ENCODE peak calls at places on chromosomes 7 and 10, in nine cellular contexts. E is activated CD8-positive, alpha-beta memory T cell treated with anti-CD3 and anti-CD28 coated beads, Interleukin-2, amount 10 ng/mL, durations not matched to agents 7 days and 5 days; A is left ventricle myocardium superior; P is HCT116; N is activated naive CD8-positive, alpha-beta T cell treated with anti-CD3 and anti-CD28 coated beads, Interleukin-2, amount 10 ng/mL, durations not matched to agents 7 days and 5 days; F is CD4-positive, CD25-positive, alpha-beta regulatory T cell; J is esophagus mucosa; H is Right ventricle myocardium inferior; B is left lung. W is an unnamed sample.

GRCh38 chr10:1120146-1120695 is 64.0 kb downstream of the WDR37 start:
- ATAC-seq in E (no peak), A (no peak), P (no peak), N (no peak), F (no peak), J (no peak), H (no peak), B (no peak), W (no peak)

GRCh38 chr10:120926611-120927010 is 75.4 kb downstream of the WDR11 start:
- ATAC-seq in E (no peak), A (no peak), P (no peak), N (no peak), F (no peak), J (no peak), H (peak), B (peak), W (no peak)

GRCh38 chr10:17865351-17865750 is 56.2 kb downstream of the MRC1 start:
- ATAC-seq in E (no peak), A (no peak), P (no peak), N (no peak), F (no peak), J (no peak), H (no peak), B (no peak), W (no peak)

GRCh38 chr7:116198748-116199410 is 11.5 kb upstream of the TES start:
- ATAC-seq in E (no peak), A (no peak), P (no peak), N (no peak), F (no peak), J (no peak), H (no peak), B (no peak), W (no peak)

GRCh38 chr10:84224411-84225028 is 824 bp downstream of the LRIT2 start:
- ATAC-seq in E (no peak), A (no peak), P (no peak), N (no peak), F (no peak), J (no peak), H (no peak), B (no peak), W (no peak)

GRCh38 chr10:96138102-96138501 is 8.0 kb downstream of the ZNF518A start:
- ATAC-seq in E (peak), A (no peak), P (no peak), N (peak), F (no peak), J (no peak), H (no peak), B (no peak), W (no peak)

GRCh38 chr7:120858299-120858636 is 324 bp upstream of the TSPAN12 start:
- ATAC-seq in E (no peak), A (peak), P (no peak), N (no peak), F (no peak), J (peak), H (no peak), B (peak), W (peak)

GRCh38 chr10:102814456-102814871 is 22.7 kb downstream of the CYP17A1 start:
- ATAC-seq in E (no peak), A (peak), P (no peak), N (no peak), F (no peak), J (no peak), H (peak), B (peak), W (no peak)

GRCh38 chr10:67695555-67695954 is 440 bp downstream of the CTNNA3 start:
- ATAC-seq in E (no peak), A (peak), P (no peak), N (no peak), F (no peak), J (no peak), H (peak), B (no peak), W (no peak)

GRCh38 chr10:6755891-6756460 is 175.9 kb upstream of the PRKCQ start:
- ATAC-seq in E (no peak), A (no peak), P (no peak), N (no peak), F (peak), J (peak), H (no peak), B (no peak), W (no peak)

GRCh38 chr7:102897211-102897621 is 15.6 kb upstream of the LRRC17 start:
- ATAC-seq in E (no peak), A (no peak), P (no peak), N (no peak), F (no peak), J (no peak), H (no peak), B (no peak), W (no peak)

GRCh38 chr10:71234017-71234894 is 21.9 kb downstream of the UNC5B start:
- ATAC-seq in E (no peak), A (no peak), P (no peak), N (no peak), F (no peak), J (no peak), H (no peak), B (no peak), W (no peak)

GRCh38 chr7:128137096-128137655 is 103.9 kb upstream of the LEP start:
- ATAC-seq in E (no peak), A (no peak), P (no peak), N (no peak), F (no peak), J (no peak), H (no peak), B (peak), W (no peak)

GRCh38 chr7:129256221-129256620 is 31.4 kb downstream of the AHCYL2 start:
- ATAC-seq in E (no peak), A (no peak), P (no peak), N (no peak), F (no peak), J (no peak), H (no peak), B (no peak), W (no peak)

GRCh38 chr10:103762166-103762565 is 93.2 kb downstream of the SH3PXD2A start:
- ATAC-seq in E (no peak), A (no peak), P (no peak), N (no peak), F (no peak), J (no peak), H (no peak), B (no peak), W (no peak)

GRCh38 chr10:34280599-34281374 is 534.3 kb downstream of the PARD3 start:
- ATAC-seq in E (no peak), A (peak), P (no peak), N (no peak), F (no peak), J (peak), H (peak), B (peak), W (peak)

GRCh38 chr10:13681095-13681494 is 94.3 kb downstream of the PRPF18 start:
- ATAC-seq in E (no peak), A (no peak), P (no peak), N (no peak), F (no peak), J (peak), H (no peak), B (no peak), W (no peak)

GRCh38 chr10:126250527-126251310 is 137.6 kb downstream of the ADAM12 start:
- ATAC-seq in E (no peak), A (peak), P (no peak), N (no peak), F (no peak), J (no peak), H (no peak), B (no peak), W (no peak)

GRCh38 chr10:97744405-97745035 is 7.6 kb downstream of the ZFYVE27 start:
- ATAC-seq in E (no peak), A (no peak), P (no peak), N (no peak), F (no peak), J (peak), H (no peak), B (no peak), W (no peak)

GRCh38 chr10:48649349-48649944 is 35.2 kb upstream of the WDFY4 start:
- ATAC-seq in E (no peak), A (peak), P (no peak), N (no peak), F (no peak), J (peak), H (no peak), B (no peak), W (no peak)

GRCh38 chr7:78542551-78542950 is 744.0 kb downstream of the PHTF2 start:
- ATAC-seq in E (no peak), A (no peak), P (no peak), N (no peak), F (no peak), J (no peak), H (no peak), B (no peak), W (no peak)

GRCh38 chr7:64541438-64542359 is 21.2 kb downstream of the ZNF680 start:
- ATAC-seq in E (peak), A (peak), P (peak), N (peak), F (peak), J (no peak), H (peak), B (peak), W (peak)

GRCh38 chr10:78899996-78900714 is 168.6 kb upstream of the ZMIZ1 start:
- ATAC-seq in E (no peak), A (peak), P (no peak), N (no peak), F (no peak), J (no peak), H (peak), B (no peak), W (peak)

GRCh38 chr10:10642741-10643280 is 374.9 kb upstream of the CELF2 start:
- ATAC-seq in E (no peak), A (peak), P (no peak), N (no peak), F (no peak), J (no peak), H (peak), B (peak), W (peak)

GRCh38 chr7:154985230-154985629 is 17.7 kb downstream of the PAXIP1 start:
- ATAC-seq in E (no peak), A (no peak), P (no peak), N (no peak), F (no peak), J (no peak), H (no peak), B (no peak), W (no peak)

GRCh38 chr7:33775790-33776189 is 129.5 kb upstream of the BMPER start:
- ATAC-seq in E (no peak), A (peak), P (no peak), N (no peak), F (no peak), J (no peak), H (peak), B (no peak), W (no peak)

GRCh38 chr7:131087756-131088658 is 239.7 kb upstream of the MKLN1 start:
- ATAC-seq in E (no peak), A (peak), P (no peak), N (no peak), F (no peak), J (no peak), H (peak), B (no peak), W (no peak)

GRCh38 chr7:151793991-151794507 is 82.9 kb downstream of the PRKAG2 start:
- ATAC-seq in E (no peak), A (no peak), P (no peak), N (no peak), F (no peak), J (no peak), H (no peak), B (no peak), W (no peak)

GRCh38 chr10:4120454-4120853 is 335.4 kb upstream of the KLF6 start:
- ATAC-seq in E (peak), A (peak), P (no peak), N (no peak), F (no peak), J (no peak), H (no peak), B (peak), W (no peak)

GRCh38 chr7:30157217-30157616 is 22.4 kb downstream of the MTURN start:
- ATAC-seq in E (peak), A (no peak), P (no peak), N (peak), F (peak), J (no peak), H (no peak), B (no peak), W (no peak)

GRCh38 chr10:26573674-26574073 is 123.8 kb upstream of the PDSS1 start:
- ATAC-seq in E (no peak), A (no peak), P (peak), N (no peak), F (no peak), J (no peak), H (no peak), B (peak), W (no peak)

W was measured in gastroesophageal sphincter.